ENCODE peak calls at places on chromosomes 16 and 17, in seven cellular contexts. W is breast epithelium, K is prostate gland, F is spleen, U is esophagus muscularis mucosa, E is suprapubic skin, S is sigmoid colon. I is an unnamed sample. For H3K4me1, the result is how much of the 10 kb centered on the place peaks cover.

GRCh38 chr17:76138234-76138895 is 2.7 kb downstream of the FOXJ1 start:
- DNase-seq in E (no peak), F (peak), W (no peak), U (no peak), K (no peak), S (no peak), I (no peak)

GRCh38 chr17:75645501-75645888 is 12.3 kb downstream of the SMIM5 start:
- DNase-seq in U (no peak), W (no peak), F (peak), E (no peak), K (peak), S (peak), I (no peak)

GRCh38 chr17:48240562-48241130 is 133.1 kb downstream of the SNX11 start:
- DNase-seq in U (no peak), E (no peak), F (no peak), K (no peak), S (no peak), W (no peak), I (no peak)

GRCh38 chr17:21500064-21500463 is 123.9 kb downstream of the KCNJ12 start:
- DNase-seq in U (no peak), E (no peak), S (no peak), W (no peak), F (no peak), K (no peak), I (peak)

GRCh38 chr17:33115957-33116680 is 124.5 kb downstream of the SPACA3 start:
- DNase-seq in F (no peak), K (no peak), S (no peak), U (no peak), W (no peak), E (no peak), I (no peak)

GRCh38 chr17:68759343-68760140 is 158.4 kb upstream of the FAM20A start:
- DNase-seq in U (peak), F (peak), W (peak), K (peak), E (peak), S (peak), I (peak)

GRCh38 chr16:20363191-20363590 is 10.7 kb upstream of the UMOD start:
- DNase-seq in F (no peak), S (no peak), K (peak), W (no peak), E (no peak), U (no peak), I (no peak)

GRCh38 chr17:64984776-64985521 is 65.7 kb upstream of the LRRC37A3 start:
- DNase-seq in E (peak), S (no peak), F (no peak), U (no peak), K (peak), W (no peak), I (peak)

GRCh38 chr17:81218991-81219390 is 3.8 kb downstream of the CEP131 start:
- DNase-seq in S (no peak), F (no peak), U (no peak), E (no peak), W (no peak), K (no peak), I (no peak)

GRCh38 chr16:872436-873242 is 72.1 kb upstream of the GNG13 start:
- DNase-seq in W (no peak), S (peak), F (no peak), U (no peak), E (no peak), K (no peak), I (no peak)

GRCh38 chr16:49405123-49405522 is 31.5 kb downstream of the C16orf78 start:
- DNase-seq in K (no peak), S (no peak), F (no peak), U (no peak), E (no peak), W (no peak), I (no peak)

GRCh38 chr16:24523569-24523968 is 15.8 kb upstream of the RBBP6 start:
- DNase-seq in S (no peak), E (no peak), U (no peak), K (no peak), W (no peak), F (no peak), I (no peak)

GRCh38 chr16:30115238-30115637 is 1.9 kb upstream of the GDPD3 start:
- DNase-seq in F (no peak), K (no peak), E (no peak), W (no peak), U (no peak), S (no peak), I (no peak)

GRCh38 chr17:5809580-5810188 is 225.4 kb upstream of the NLRP1 start:
- DNase-seq in E (no peak), U (peak), W (no peak), K (no peak), F (no peak), S (no peak), I (peak)

GRCh38 chr17:7982666-7983065 is 19.7 kb upstream of the GUCY2D start:
- DNase-seq in K (no peak), W (no peak), S (peak), U (no peak), F (no peak), E (no peak), I (no peak)

GRCh38 chr17:57955183-57955952 is at the start of gene CUEDC1:
- DNase-seq in F (peak), U (peak), W (peak), K (peak), E (peak), S (peak), I (no peak)

GRCh38 chr16:80993293-80993691 is 13.4 kb downstream of the CMC2 start:
- DNase-seq in S (no peak), E (no peak), U (no peak), W (no peak), K (no peak), F (no peak), I (no peak)

GRCh38 chr17:9435165-9435564 is 140.5 kb downstream of the STX8 start:
- DNase-seq in U (no peak), F (no peak), W (no peak), K (no peak), S (no peak), E (no peak), I (no peak)

GRCh38 chr16:2082983-2083364 is 35.2 kb downstream of the TSC2 start:
- DNase-seq in F (no peak), U (no peak), S (no peak), K (no peak), E (no peak), W (no peak), I (no peak)

GRCh38 chr16:22614271-22614947 is 103.7 kb downstream of the NPIPB5 start:
- DNase-seq in F (no peak), K (no peak), E (no peak), S (no peak), U (no peak), W (no peak), I (no peak)

GRCh38 chr17:20961551-20961950 is 81.3 kb downstream of the USP22 start:
- DNase-seq in F (no peak), E (no peak), U (no peak), W (no peak), S (no peak), K (no peak), I (no peak)

GRCh38 chr17:68006797-68007196 is 10.5 kb upstream of the C17orf58 start:
- DNase-seq in F (peak), K (no peak), S (no peak), U (no peak), E (peak), W (no peak), I (no peak)

GRCh38 chr16:58011652-58012051 is 10.4 kb downstream of the USB1 start:
- DNase-seq in W (no peak), F (no peak), S (no peak), E (no peak), U (no peak), K (no peak), I (no peak)

GRCh38 chr17:1323336-1323735 is 43.9 kb downstream of the TRARG1 start:
- DNase-seq in S (peak), K (no peak), W (no peak), U (no peak), F (no peak), E (no peak), I (no peak)

GRCh38 chr16:72372646-72373045 is 200.7 kb upstream of the PMFBP1 start:
- DNase-seq in S (no peak), F (no peak), E (no peak), U (no peak), K (no peak), W (no peak), I (no peak)

DNA sequence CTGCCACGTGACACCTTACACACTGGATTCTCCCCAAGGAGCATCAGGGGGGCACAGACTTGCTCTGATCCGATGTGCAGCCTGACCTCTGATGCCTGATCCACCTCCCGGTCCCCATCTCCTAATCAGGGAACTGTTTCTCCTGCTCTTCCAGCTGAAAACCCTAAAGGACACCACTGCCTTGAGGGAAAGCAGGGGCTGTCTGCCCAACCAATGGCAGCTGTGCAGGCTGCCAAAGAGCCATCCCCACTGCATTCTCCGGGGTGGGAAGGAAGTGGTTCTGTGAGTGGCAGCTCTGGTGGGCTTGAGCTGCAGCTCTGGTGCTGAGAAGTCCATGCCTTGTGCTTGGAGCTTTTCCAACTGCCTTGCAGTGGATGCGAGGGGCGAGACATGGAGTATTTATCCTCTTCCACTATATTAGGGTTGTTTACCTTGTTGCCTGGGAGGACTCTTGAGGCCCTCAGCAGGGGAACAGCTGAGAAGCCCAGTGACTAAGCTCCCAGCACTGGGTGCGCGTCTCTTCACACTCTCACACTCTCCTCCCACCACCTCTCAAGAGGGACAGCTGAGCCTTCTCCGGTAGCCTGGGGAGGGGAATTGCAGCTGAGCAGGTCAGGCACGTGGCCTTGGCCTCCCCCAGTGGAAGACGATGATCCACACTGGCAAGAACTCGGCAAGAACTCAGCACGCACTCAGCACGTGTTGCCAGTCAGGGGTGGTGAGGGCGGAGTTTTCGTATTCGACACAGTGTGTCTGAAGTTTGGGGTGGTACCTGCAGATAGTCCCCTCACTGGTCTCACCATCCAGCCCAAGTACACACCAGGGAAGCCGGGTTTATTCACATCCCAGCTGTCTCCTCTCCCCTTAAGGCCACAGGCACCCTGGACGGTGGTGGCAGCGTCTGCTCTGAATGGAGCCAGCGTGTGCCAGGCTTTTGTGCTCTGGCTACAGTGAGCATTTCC is 21.1 kb upstream of the SPATA32 start:
- DNase-seq in U (no peak), S (peak), E (peak), F (no peak), K (no peak), W (no peak), I (no peak)
- TF ChIP-seq POLR2AphosphoS5 in U (peak), S (peak), E (no peak), F (peak), K (peak), W (no peak), I (peak)

DNA sequence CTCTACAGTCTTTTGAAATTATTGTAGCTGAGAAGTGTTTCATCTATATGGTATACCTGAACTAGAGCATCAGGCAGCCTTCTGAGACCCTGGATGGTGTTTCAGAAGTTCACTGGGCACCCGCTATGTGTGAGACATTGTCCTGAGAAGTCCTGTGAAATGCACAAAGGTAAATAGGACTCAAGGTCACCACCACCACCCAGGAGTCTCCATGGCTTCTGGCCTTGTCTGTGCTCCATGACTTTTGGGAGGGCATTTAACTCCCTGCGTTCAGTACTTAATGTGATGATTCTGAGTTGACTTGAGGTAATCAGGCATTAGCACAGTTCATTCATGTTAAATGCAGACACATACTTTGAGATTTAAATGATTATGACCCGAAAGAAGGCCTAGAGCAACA is 1.1 kb downstream of the MLYCD start:
- DNase-seq in U (no peak), S (no peak), E (no peak), F (no peak), K (no peak), W (no peak), I (no peak)
- H3K4me1 ChIP-seq in U (half or more), S (under half), E (under half), F (under half), K (under half), W (under half), I (under half)

GRCh38 chr17:79325707-79326106 is 251.1 kb downstream of the ENGASE start:
- DNase-seq in E (no peak), K (no peak), S (no peak), U (no peak), W (no peak), F (no peak), I (no peak)
- H3K4me3 ChIP-seq in E (no peak), K (no peak), S (no peak), U (no peak), W (no peak), F (no peak), I (no peak)

GRCh38 chr16:11612110-11612981 is 25.6 kb upstream of the LITAF start:
- DNase-seq in K (no peak), S (no peak), F (peak), W (no peak), E (no peak), U (no peak), I (no peak)

GRCh38 chr16:11614587-11615175 is 28.0 kb upstream of the LITAF start:
- DNase-seq in E (no peak), U (no peak), S (no peak), K (no peak), W (no peak), F (peak), I (no peak)

GRCh38 chr16:11610580-11610979 is 23.9 kb upstream of the LITAF start:
- DNase-seq in U (no peak), W (no peak), E (no peak), K (no peak), F (peak), S (no peak), I (no peak)

GRCh38 chr16:11615756-11616447 is 29.2 kb upstream of the LITAF start:
- DNase-seq in S (no peak), K (no peak), W (no peak), F (no peak), U (no peak), E (no peak), I (no peak)

DNA sequence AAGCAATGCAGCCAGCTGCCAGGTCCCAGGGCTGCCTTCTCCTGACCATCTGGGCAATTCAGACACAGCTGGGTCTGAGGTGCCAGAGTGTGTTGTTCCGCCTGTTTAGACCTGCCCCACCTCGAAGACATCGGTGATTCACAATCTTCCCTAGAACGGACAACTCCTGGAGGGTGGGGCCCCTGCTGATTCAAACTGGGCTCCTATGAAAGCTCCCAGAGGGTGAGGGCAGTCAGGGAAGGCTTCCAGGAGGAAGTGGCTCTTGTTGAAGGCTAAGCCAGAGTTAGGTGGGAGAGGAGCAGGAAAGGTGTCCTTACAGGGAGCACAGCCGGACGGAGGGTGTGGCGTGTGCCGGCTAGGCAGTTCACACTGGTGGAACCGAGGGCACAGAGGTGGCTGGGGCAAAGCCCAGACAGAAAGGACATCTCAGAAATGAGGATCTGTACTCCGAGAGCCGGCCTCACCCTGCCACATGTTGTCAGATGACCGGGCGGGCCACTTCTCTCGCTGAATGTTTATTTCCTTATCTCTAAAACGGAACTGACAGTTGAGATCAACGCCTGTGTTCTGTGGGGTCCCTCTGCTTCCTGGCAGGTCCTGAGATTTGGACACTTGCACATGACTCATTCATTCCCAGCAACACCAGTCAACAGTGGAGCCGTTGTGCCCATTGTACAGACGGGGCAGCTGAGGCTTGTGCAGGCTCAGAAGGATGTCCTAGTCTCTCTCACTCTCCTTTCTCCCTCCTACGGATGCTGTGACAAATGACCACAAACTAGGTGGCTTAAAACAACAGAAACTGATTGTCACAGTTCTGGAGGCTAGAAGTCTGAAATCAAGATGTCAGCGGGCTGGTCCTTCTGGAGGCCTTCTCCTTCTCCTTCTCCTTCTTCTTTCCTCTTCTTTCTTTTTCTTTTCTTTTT is 26.9 kb upstream of the LITAF start:
- DNase-seq in U (no peak), S (peak), K (no peak), W (no peak), F (peak), E (no peak), I (no peak)
- TF ChIP-seq POLR2AphosphoS5 in U (no peak), S (peak), K (no peak), W (no peak), F (peak), E (no peak), I (peak)

GRCh38 chr17:38885044-38885727 is 15.3 kb downstream of the LASP1 start:
- DNase-seq in S (no peak), U (no peak), E (no peak), F (no peak), W (no peak), K (no peak), I (no peak)
- H3K4me1 ChIP-seq in S (under half), U (half or more), E (half or more), F (half or more), W (under half), K (under half), I (half or more)

GRCh38 chr17:40993084-40993483 is 880 bp downstream of the KRTAP3-3 start:
- DNase-seq in U (no peak), K (no peak), F (no peak), S (no peak), W (no peak), E (no peak), I (no peak)
- H3K4me3 ChIP-seq in U (no peak), K (no peak), F (no peak), S (no peak), W (no peak), E (no peak), I (no peak)

GRCh38 chr16:8807189-8807588 is 9.6 kb downstream of the PMM2 start:
- DNase-seq in U (no peak), S (no peak), E (no peak), F (no peak), W (no peak), K (no peak), I (no peak)
- TF ChIP-seq POLR2AphosphoS5 in U (no peak), S (no peak), E (no peak), F (no peak), W (no peak), K (no peak), I (no peak)

DNA sequence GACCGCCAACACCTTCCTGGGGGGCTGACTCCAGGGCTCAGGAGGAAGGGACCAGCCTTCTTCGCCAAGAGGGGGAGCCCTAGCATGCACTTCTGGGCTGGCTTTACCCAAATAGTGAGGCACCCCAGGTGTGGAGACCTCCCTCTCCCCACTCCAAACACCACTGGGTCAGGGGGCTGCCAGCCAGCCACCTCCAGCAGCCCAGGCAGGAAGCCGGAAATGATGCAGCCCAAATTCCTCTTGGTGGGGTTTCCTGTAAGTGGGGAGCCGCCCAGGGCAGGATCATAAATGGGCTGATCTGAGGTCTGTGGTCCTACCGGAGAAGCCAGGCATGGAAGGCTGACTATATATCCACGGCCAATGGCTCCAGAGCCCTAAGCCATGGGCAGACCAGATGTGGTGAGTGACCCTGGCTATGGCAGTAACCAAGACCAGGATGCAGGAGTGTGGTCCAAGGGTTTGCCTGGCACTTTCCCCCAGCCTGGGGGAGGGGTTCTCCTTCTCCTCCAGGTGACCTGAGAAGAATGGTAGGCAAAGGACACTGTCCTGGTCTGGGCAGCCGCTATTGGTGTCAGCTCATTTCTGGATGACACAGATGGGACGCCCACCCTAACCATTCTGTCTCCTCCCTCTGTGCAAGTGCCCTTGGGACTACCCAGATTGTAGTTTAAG is 4.2 kb downstream of the GIT1 start:
- DNase-seq in E (peak), F (peak), U (no peak), S (no peak), W (no peak), K (no peak), I (no peak)
- H3K4me1 ChIP-seq in E (half or more), F (half or more), U (half or more), S (under half), W (under half), K (under half), I (half or more)

DNA sequence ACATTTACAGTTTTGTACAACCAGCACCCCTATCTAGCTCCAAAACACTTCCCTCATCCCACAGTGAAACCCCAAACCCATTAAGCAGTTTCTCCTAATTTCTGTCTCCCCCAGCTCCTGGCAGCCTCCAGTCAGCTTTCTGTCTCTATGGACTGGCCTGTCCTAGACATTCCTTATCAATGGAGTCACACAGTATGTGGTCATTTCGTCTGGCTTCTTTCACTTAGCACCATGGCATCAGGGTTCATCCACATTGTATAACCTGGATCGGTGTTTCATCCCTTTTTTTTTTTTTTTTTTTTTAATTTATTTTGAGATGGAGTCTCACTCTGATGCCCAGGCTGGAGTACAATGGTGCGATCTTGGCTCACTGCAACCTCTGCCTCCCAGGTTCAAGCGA is 68.5 kb downstream of the ZDHHC7 start:
- DNase-seq in S (no peak), F (no peak), W (no peak), K (no peak), U (no peak), E (no peak), I (no peak)
- H3K4me3 ChIP-seq in S (no peak), F (no peak), W (no peak), K (no peak), U (no peak), E (no peak), I (no peak)